ENCODE peak calls at places on chromosomes 11 and 22, in seven cellular contexts. H is pons; K is CD8-positive, alpha-beta T cell; S is brain microvascular endothelial cell; E is activated naive CD8-positive, alpha-beta T cell treated with anti-CD3 and anti-CD28 coated beads for 36 hours; A is Panc1; Y is lung. W is an unnamed sample.

GRCh38 chr11:102234779-102235439 is 82.4 kb upstream of the BIRC3 start:
- DNase-seq in E (no peak), H (no peak), S (no peak), K (no peak), Y (no peak), A (no peak), W (no peak)

GRCh38 chr22:50011447-50012200 is 941 bp downstream of the IL17REL start:
- DNase-seq in K (no peak), A (no peak), S (no peak), E (no peak), H (no peak), Y (no peak), W (no peak)

GRCh38 chr11:48900131-48900800 is 83.4 kb downstream of the TRIM51G start:
- DNase-seq in S (no peak), K (no peak), H (no peak), Y (no peak), E (no peak), A (no peak), W (no peak)

GRCh38 chr22:32069579-32070372 is 26.7 kb downstream of the SLC5A1 start:
- DNase-seq in H (no peak), A (no peak), S (no peak), E (no peak), Y (no peak), K (no peak), W (no peak)

GRCh38 chr22:44369916-44370804 is 57.4 kb upstream of the SHISAL1 start:
- DNase-seq in E (no peak), K (no peak), H (no peak), A (no peak), Y (no peak), S (no peak), W (no peak)

GRCh38 chr11:360326-361280 is 8.7 kb upstream of the B4GALNT4 start:
- DNase-seq in H (no peak), S (no peak), E (no peak), A (no peak), K (no peak), Y (no peak), W (no peak)

GRCh38 chr11:130865091-130865771 is 51.0 kb downstream of the SNX19 start:
- DNase-seq in E (no peak), K (no peak), S (no peak), A (no peak), H (no peak), Y (no peak), W (no peak)

GRCh38 chr11:111185259-111185658 is 60.3 kb upstream of the POU2AF2 start:
- DNase-seq in H (no peak), Y (no peak), S (no peak), K (no peak), E (no peak), A (no peak), W (no peak)

GRCh38 chr11:11179239-11179638 is 173.8 kb downstream of the CSNK2A3 start:
- DNase-seq in K (no peak), H (peak), E (no peak), S (peak), A (no peak), Y (no peak), W (no peak)

GRCh38 chr11:123060265-123061000 is 1.5 kb downstream of the HSPA8 start:
- DNase-seq in K (peak), Y (no peak), E (no peak), A (no peak), S (no peak), H (no peak), W (no peak)

GRCh38 chr22:29083576-29084566 is 11.0 kb downstream of the KREMEN1 start:
- DNase-seq in A (no peak), Y (no peak), H (no peak), K (no peak), S (no peak), E (no peak), W (no peak)

GRCh38 chr22:25050566-25050965 is 98.0 kb downstream of the KIAA1671 start:
- DNase-seq in Y (no peak), H (no peak), E (no peak), A (no peak), K (no peak), S (no peak), W (no peak)

GRCh38 chr11:33934450-33934849 is 42.6 kb upstream of the LMO2 start:
- DNase-seq in E (no peak), A (no peak), H (no peak), Y (no peak), S (no peak), K (no peak), W (no peak)

GRCh38 chr11:134522782-134523570 is 110.9 kb upstream of the B3GAT1 start:
- DNase-seq in A (no peak), Y (no peak), S (no peak), H (no peak), E (no peak), K (no peak), W (no peak)

GRCh38 chr11:46387919-46388618 is 3.5 kb downstream of the CHRM4 start:
- DNase-seq in E (no peak), Y (no peak), S (no peak), K (no peak), A (no peak), H (no peak), W (no peak)

GRCh38 chr11:3837793-3838192 is 3.0 kb downstream of the RHOG start:
- DNase-seq in K (no peak), A (no peak), S (no peak), H (peak), Y (peak), E (no peak), W (no peak)

GRCh38 chr11:117424781-117425180 is 97.1 kb downstream of the CEP164 start:
- DNase-seq in H (no peak), Y (no peak), K (no peak), S (peak), E (no peak), A (no peak), W (no peak)

GRCh38 chr11:113550179-113550578 is 75.0 kb upstream of the DRD2 start:
- DNase-seq in E (no peak), H (no peak), K (no peak), Y (no peak), A (no peak), S (no peak), W (no peak)

GRCh38 chr11:65718964-65719492 is 1.6 kb downstream of the RNASEH2C start:
- DNase-seq in K (no peak), E (no peak), H (no peak), S (no peak), Y (no peak), A (no peak), W (no peak)

GRCh38 chr11:93468286-93468685 is 74.9 kb downstream of the SMCO4 start:
- DNase-seq in S (no peak), Y (no peak), K (no peak), H (no peak), E (no peak), A (no peak), W (no peak)

GRCh38 chr11:100576044-100577021 is 110.8 kb upstream of the ARHGAP42 start:
- DNase-seq in A (peak), K (no peak), E (no peak), Y (no peak), S (peak), H (peak), W (peak)

GRCh38 chr11:125110506-125110905 is 920 bp downstream of the TMEM218 start:
- DNase-seq in K (no peak), H (no peak), S (no peak), E (peak), Y (no peak), A (no peak), W (no peak)

GRCh38 chr11:35352107-35352888 is 67.1 kb downstream of the SLC1A2 start:
- DNase-seq in S (no peak), H (no peak), K (no peak), A (no peak), Y (no peak), E (no peak), W (no peak)

GRCh38 chr11:76672431-76673163 is 2.0 kb upstream of the LRRC32 start:
- DNase-seq in A (no peak), E (peak), S (no peak), K (peak), Y (no peak), H (no peak), W (no peak)

GRCh38 chr11:37666960-37667359 is 1068.9 kb upstream of the RAG2 start:
- DNase-seq in S (no peak), K (no peak), A (no peak), E (no peak), H (no peak), Y (no peak), W (no peak)

GRCh38 chr22:41197808-41198585 is 7.1 kb upstream of the L3MBTL2 start:
- DNase-seq in S (no peak), Y (no peak), A (no peak), E (peak), H (no peak), K (peak), W (no peak)

GRCh38 chr11:128365044-128365443 is 222.3 kb downstream of the ETS1 start:
- DNase-seq in S (peak), Y (no peak), A (no peak), H (no peak), E (no peak), K (no peak), W (no peak)

GRCh38 chr11:116948375-116948774 is 111.0 kb upstream of the APOA1 start:
- DNase-seq in K (no peak), A (no peak), H (no peak), S (peak), Y (no peak), E (peak), W (no peak)

GRCh38 chr22:44337658-44338004 is 24.9 kb upstream of the SHISAL1 start:
- DNase-seq in E (peak), Y (no peak), S (peak), K (no peak), A (no peak), H (no peak), W (no peak)

GRCh38 chr11:11171854-11172253 is 181.2 kb downstream of the CSNK2A3 start:
- DNase-seq in Y (no peak), A (no peak), S (no peak), H (no peak), E (peak), K (peak), W (no peak)

GRCh38 chr11:65133724-65134123 is 595 bp downstream of the SYVN1 start:
- DNase-seq in S (no peak), Y (no peak), K (no peak), H (no peak), E (no peak), A (no peak), W (no peak)